ENCODE peak calls at places on chromosome 12, in four cellular contexts. X is thoracic aorta, H is lower lobe of right lung, Q is Peyer's patch. W is an unnamed sample. For H3K4me1, the result is how much of the 10 kb centered on the place peaks cover.

GRCh38 chr12:31245822-31246469 is 80.0 kb downstream of the SINHCAF start:
- DNase-seq in X (no peak), H (no peak), Q (no peak), W (no peak)

GRCh38 chr12:103799504-103800251 is 41.4 kb downstream of the NT5DC3 start:
- DNase-seq in X (no peak), H (no peak), Q (no peak), W (peak)

GRCh38 chr12:2165021-2165420 is 112.2 kb downstream of the CACNA1C start:
- DNase-seq in X (no peak), H (no peak), Q (no peak), W (no peak)

GRCh38 chr12:109818900-109819500 is 14.2 kb downstream of the TRPV4 start:
- DNase-seq in X (no peak), H (no peak), Q (no peak), W (no peak)

GRCh38 chr12:109808876-109809646 is 24.1 kb downstream of the TRPV4 start:
- DNase-seq in X (no peak), H (no peak), Q (no peak), W (no peak)

GRCh38 chr12:25151476-25151875 is 43.5 kb downstream of the DNAI7 start:
- DNase-seq in X (peak), H (no peak), Q (no peak), W (no peak)

GRCh38 chr12:54475542-54475941 is 2.1 kb upstream of the GTSF1 start:
- DNase-seq in X (no peak), H (no peak), Q (no peak), W (no peak)

GRCh38 chr12:132100306-132101065 is 43.6 kb downstream of the DDX51 start:
- DNase-seq in X (no peak), H (no peak), Q (no peak), W (no peak)

GRCh38 chr12:11968041-11968383 is 102.7 kb upstream of the BCL2L14 start:
- DNase-seq in X (no peak), H (no peak), Q (no peak), W (no peak)

GRCh38 chr12:22787557-22787956 is 162.6 kb downstream of the ETNK1 start:
- DNase-seq in X (peak), H (no peak), Q (no peak), W (no peak)

GRCh38 chr12:13976028-13976584 is 5.3 kb downstream of the GRIN2B start:
- DNase-seq in X (no peak), H (no peak), Q (no peak), W (no peak)

GRCh38 chr12:108099778-108100177 is 29.3 kb upstream of the WSCD2 start:
- DNase-seq in X (no peak), H (no peak), Q (no peak), W (no peak)

GRCh38 chr12:15650399-15651128 is 138.6 kb downstream of the EPS8 start:
- DNase-seq in X (no peak), H (no peak), Q (no peak), W (no peak)

GRCh38 chr12:96045566-96045965 is 10.2 kb upstream of the LTA4H start:
- DNase-seq in X (no peak), H (peak), Q (no peak), W (no peak)

GRCh38 chr12:115439008-115439601 is 755.1 kb upstream of the TBX3 start:
- DNase-seq in X (no peak), H (no peak), Q (no peak), W (no peak)

GRCh38 chr12:105928436-105928835 is 210.3 kb downstream of the NUAK1 start:
- DNase-seq in X (no peak), H (no peak), Q (no peak), W (peak)

GRCh38 chr12:75526655-75527511 is 15.5 kb upstream of the KRR1 start:
- DNase-seq in X (no peak), H (no peak), Q (peak), W (peak)

GRCh38 chr12:124111006-124111405 is 138.0 kb downstream of the ZNF664 start:
- DNase-seq in X (no peak), H (no peak), Q (no peak), W (no peak)

GRCh38 chr12:88921434-88921833 is 341.2 kb upstream of the KITLG start:
- DNase-seq in X (no peak), H (no peak), Q (no peak), W (no peak)

GRCh38 chr12:69900720-69901131 is 75.7 kb downstream of the MYRFL start:
- DNase-seq in X (peak), H (peak), Q (peak), W (peak)

GRCh38 chr12:85504164-85504563 is 224.1 kb downstream of the ALX1 start:
- DNase-seq in X (no peak), H (no peak), Q (no peak), W (no peak)

GRCh38 chr12:120079352-120080042 is 37.1 kb downstream of the RAB35 start:
- DNase-seq in X (no peak), H (no peak), Q (no peak), W (peak)

GRCh38 chr12:88371416-88372183 is 208.7 kb downstream of the KITLG start:
- DNase-seq in X (peak), H (no peak), Q (no peak), W (peak)

GRCh38 chr12:16857456-16857923 is 251.5 kb upstream of the LMO3 start:
- DNase-seq in X (no peak), H (no peak), Q (no peak), W (no peak)

GRCh38 chr12:83826112-83826511 is 1086.5 kb downstream of the SLC6A15 start:
- DNase-seq in X (no peak), H (no peak), Q (no peak), W (no peak)

GRCh38 chr12:76033116-76034001 is 1.8 kb upstream of the PHLDA1 start:
- DNase-seq in X (no peak), H (no peak), Q (no peak), W (no peak)

GRCh38 chr12:67782573-67782972 is 134.0 kb downstream of the DYRK2 start:
- DNase-seq in X (no peak), H (no peak), Q (no peak), W (no peak)

GRCh38 chr12:96053476-96054261 is 18.3 kb upstream of the LTA4H start:
- DNase-seq in X (no peak), H (no peak), Q (no peak), W (no peak)

GRCh38 chr12:95336387-95337067 is 118.9 kb downstream of the VEZT start:
- DNase-seq in X (peak), H (peak), Q (peak), W (no peak)

GRCh38 chr12:89731064-89731463 is 22.4 kb upstream of the ATP2B1 start:
- DNase-seq in X (no peak), H (no peak), Q (no peak), W (no peak)

GRCh38 chr12:128111333-128111732 is 155.6 kb upstream of the TMEM132C start:
- DNase-seq in X (no peak), H (no peak), Q (no peak), W (no peak)

GRCh38 chr12:82415402-82415801 is 57.1 kb downstream of the METTL25 start:
- DNase-seq in X (no peak), H (no peak), Q (no peak), W (no peak)

GRCh38 chr12:19967486-19967885 is 400.9 kb upstream of the PDE3A start:
- DNase-seq in X (no peak), H (no peak), Q (no peak), W (no peak)

GRCh38 chr12:21773263-21773741 is 1.2 kb downstream of the KCNJ8 start:
- DNase-seq in X (no peak), H (peak), Q (no peak), W (peak)

GRCh38 chr12:121792607-121793500 is 634 bp downstream of the RHOF start:
- DNase-seq in X (no peak), H (peak), Q (peak), W (peak)

GRCh38 chr12:121791671-121792496 is 1.6 kb downstream of the RHOF start:
- DNase-seq in X (no peak), H (no peak), Q (no peak), W (peak)

GRCh38 chr12:121788176-121788818 is 5.2 kb downstream of the RHOF start:
- DNase-seq in X (no peak), H (no peak), Q (no peak), W (no peak)

GRCh38 chr12:121789233-121789781 is 4.2 kb downstream of the RHOF start:
- DNase-seq in X (no peak), H (no peak), Q (peak), W (peak)

GRCh38 chr12:121789800-121790748 is 3.4 kb downstream of the RHOF start:
- DNase-seq in X (no peak), H (peak), Q (peak), W (peak)
- H3K4me3 ChIP-seq in X (peak), H (peak), Q (peak), W (no peak)

GRCh38 chr12:72699362-72699761 is 427.2 kb downstream of the TRHDE start:
- DNase-seq in X (no peak), H (no peak), Q (no peak), W (no peak)
- TF ChIP-seq CTCF in X (no peak), H (no peak), Q (no peak), W (no peak)

GRCh38 chr12:111436266-111436665 is 30.5 kb downstream of the SH2B3 start:
- DNase-seq in X (no peak), H (no peak), Q (no peak), W (no peak)

GRCh38 chr12:111434680-111435338 is 29.1 kb downstream of the SH2B3 start:
- DNase-seq in X (no peak), H (no peak), Q (peak), W (peak)

GRCh38 chr12:111435661-111436201 is 30.0 kb downstream of the SH2B3 start:
- DNase-seq in X (no peak), H (no peak), Q (peak), W (no peak)

GRCh38 chr12:111431772-111432171 is 26.0 kb downstream of the SH2B3 start:
- DNase-seq in X (no peak), H (no peak), Q (no peak), W (no peak)

GRCh38 chr12:111434049-111434448 is 28.3 kb downstream of the SH2B3 start:
- DNase-seq in X (no peak), H (no peak), Q (no peak), W (no peak)
- H3K4me1 ChIP-seq in X (half or more), H (half or more), Q (half or more), W (half or more)

DNA sequence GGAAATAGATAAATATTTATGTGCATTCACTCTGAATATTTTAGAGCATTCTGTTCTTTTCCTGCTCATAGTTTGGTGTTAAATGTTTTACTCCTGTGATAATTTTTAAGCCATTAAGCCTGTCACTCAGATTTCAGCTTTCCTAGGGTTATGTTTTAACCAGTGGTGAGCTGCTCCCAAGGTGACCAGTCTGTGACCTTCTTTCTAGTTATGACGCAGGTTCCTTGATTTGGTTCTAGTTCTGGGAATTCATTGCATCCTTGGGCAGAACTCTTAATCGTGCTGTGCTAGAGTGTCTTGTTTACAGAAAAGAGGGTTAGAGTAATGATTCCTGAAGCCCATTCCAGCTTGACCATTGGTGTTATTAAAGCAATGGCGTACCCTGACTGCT is 2.2 kb downstream of the GABARAPL1 start:
- DNase-seq in X (no peak), H (no peak), Q (no peak), W (no peak)
- H3K4me3 ChIP-seq in X (peak), H (peak), Q (no peak), W (no peak)

GRCh38 chr12:55724940-55725309 is 3.9 kb downstream of the CD63 start:
- DNase-seq in X (no peak), H (no peak), Q (no peak), W (no peak)

GRCh38 chr12:55723516-55724225 is 3.5 kb downstream of the RDH5 start:
- DNase-seq in X (no peak), H (no peak), Q (no peak), W (no peak)

GRCh38 chr12:55722948-55723347 is 2.8 kb downstream of the RDH5 start:
- DNase-seq in X (no peak), H (no peak), Q (no peak), W (no peak)

GRCh38 chr12:55725556-55725955 is 3.3 kb downstream of the CD63 start:
- DNase-seq in X (no peak), H (no peak), Q (no peak), W (no peak)

GRCh38 chr12:55724226-55724939 is 4.2 kb downstream of the RDH5 start:
- DNase-seq in X (no peak), H (peak), Q (peak), W (peak)
- TF ChIP-seq CTCF in X (peak), H (peak), Q (peak), W (peak)

GRCh38 chr12:47824198-47824597 is 4.5 kb upstream of the HDAC7 start:
- DNase-seq in X (no peak), H (no peak), Q (peak), W (peak)

GRCh38 chr12:47822386-47822785 is 2.7 kb upstream of the HDAC7 start:
- DNase-seq in X (no peak), H (no peak), Q (no peak), W (no peak)

GRCh38 chr12:47822863-47823262 is 3.2 kb upstream of the HDAC7 start:
- DNase-seq in X (no peak), H (no peak), Q (no peak), W (no peak)

GRCh38 chr12:47824629-47825028 is 4.9 kb upstream of the HDAC7 start:
- DNase-seq in X (no peak), H (no peak), Q (no peak), W (no peak)

GRCh38 chr12:47823422-47824086 is 3.9 kb upstream of the HDAC7 start:
- DNase-seq in X (no peak), H (no peak), Q (no peak), W (no peak)
- H3K4me1 ChIP-seq in X (half or more), H (half or more), Q (under half), W (under half)

GRCh38 chr12:113467154-113467513 is 4.5 kb downstream of the LHX5 start:
- DNase-seq in X (no peak), H (no peak), Q (no peak), W (no peak)
- H3K4me3 ChIP-seq in X (peak), H (peak), Q (peak), W (no peak)

GRCh38 chr12:319116-319515 is 56.5 kb upstream of the SLC6A13 start:
- DNase-seq in X (no peak), H (no peak), Q (no peak), W (no peak)

GRCh38 chr12:325886-326285 is 63.2 kb downstream of the KDM5A start:
- DNase-seq in X (no peak), H (no peak), Q (no peak), W (no peak)

GRCh38 chr12:323507-323906 is 60.9 kb upstream of the SLC6A13 start:
- DNase-seq in X (no peak), H (no peak), Q (no peak), W (no peak)

DNA sequence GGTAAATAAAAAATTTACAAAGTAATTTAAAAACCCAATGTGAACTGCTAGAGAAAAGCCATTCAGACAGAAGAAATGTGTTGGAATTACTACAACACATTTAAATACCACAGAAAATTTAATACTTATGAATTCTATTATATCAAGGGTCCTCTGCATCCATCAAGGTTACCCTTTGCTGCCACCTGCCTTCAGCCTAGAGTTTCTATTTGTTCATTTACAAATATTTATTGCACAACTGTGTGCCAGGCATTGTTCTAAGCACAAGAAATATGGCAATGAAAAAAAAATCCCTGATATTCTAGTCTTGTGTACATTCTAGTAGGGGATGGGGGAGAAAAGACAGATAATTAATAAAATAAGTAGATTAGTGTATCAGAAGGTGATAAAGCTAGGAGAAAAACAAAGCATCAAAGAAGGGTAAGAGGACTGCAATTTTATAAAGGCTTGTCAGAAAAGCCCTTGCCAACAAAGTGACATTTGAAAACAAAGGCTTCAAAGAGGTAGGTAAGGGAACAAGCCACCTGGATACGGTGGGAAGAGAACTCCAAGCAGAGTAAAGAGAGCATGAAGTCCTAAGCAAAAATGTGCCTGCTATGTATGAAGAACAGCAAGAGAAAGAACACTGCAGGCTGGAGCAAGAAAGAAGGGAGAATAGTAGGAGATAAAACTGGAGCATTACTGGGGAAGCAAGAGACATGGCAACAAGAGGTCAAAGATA is 59.1 kb upstream of the SLC6A13 start:
- DNase-seq in X (no peak), H (no peak), Q (no peak), W (no peak)
- TF ChIP-seq CTCF in X (no peak), H (no peak), Q (peak), W (no peak)

DNA sequence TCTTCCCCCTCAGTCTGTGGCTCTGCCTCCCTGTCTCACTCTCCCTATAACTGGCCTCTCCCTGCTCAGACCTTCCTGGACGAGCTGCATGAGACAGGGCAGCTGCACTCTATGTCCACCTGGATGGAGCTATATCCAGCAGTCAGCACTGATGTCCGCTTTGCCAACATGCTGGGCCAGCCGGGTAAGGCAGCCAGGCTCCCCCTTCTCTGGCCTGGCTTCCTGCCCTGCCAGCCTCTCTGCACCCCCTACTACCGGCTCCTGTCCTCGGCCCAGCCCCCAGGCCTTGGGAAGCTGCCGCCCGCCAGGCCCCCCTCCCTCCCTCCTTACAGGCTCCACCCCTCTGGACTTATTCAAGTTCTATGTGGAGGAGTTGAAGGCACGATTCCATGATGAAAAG is 14.0 kb downstream of the PRPF40B start:
- DNase-seq in X (no peak), H (no peak), Q (no peak), W (no peak)
- H3K4me1 ChIP-seq in X (under half), H (under half), Q (under half), W (under half)

W was measured in mucosa of descending colon.